ENCODE peak calls at places on chromosome 21, in five cellular contexts. P, E, R, C and F are unnamed samples.
A peak's percentile ranks its signal among the peaks of the same experiment; 100 is the strongest.

GRCh38 chr21:32382108-32382601 is 10.7 kb downstream of the URB1 start:
- DNase-seq in R (no peak), E (no peak), C (no peak), P (no peak), F (peak; percentile 92)

GRCh38 chr21:33855190-33855589 is 60.4 kb downstream of the ATP5PO start:
- DNase-seq in P (no peak), E (no peak), C (no peak), R (no peak), F (no peak)

GRCh38 chr21:40548134-40548533 is 298.8 kb downstream of the DSCAM start:
- DNase-seq in E (no peak), C (no peak), R (no peak), P (no peak), F (no peak)

GRCh38 chr21:43278766-43279577 is 110.2 kb downstream of the CRYAA start:
- DNase-seq in C (no peak), E (no peak), R (no peak), P (no peak), F (no peak)

GRCh38 chr21:36999131-36999898 is 7.2 kb upstream of the RIPPLY3 start:
- DNase-seq in E (no peak), C (no peak), P (no peak), R (no peak), F (no peak)

GRCh38 chr21:31279986-31280385 is 64.1 kb downstream of the TIAM1 start:
- DNase-seq in P (no peak), R (no peak), E (no peak), C (no peak), F (no peak)

GRCh38 chr21:37047079-37047478 is 25.8 kb downstream of the PIGP start:
- DNase-seq in E (no peak), P (no peak), C (no peak), R (no peak), F (peak; percentile 83)

GRCh38 chr21:27261676-27262075 is 294.8 kb upstream of the ADAMTS5 start:
- DNase-seq in R (no peak), C (no peak), P (no peak), E (no peak), F (no peak)